ENCODE peak calls at places on chromosomes 4 and X, in eight cellular contexts. C, B, P, K, D, F, N and E are unnamed samples.

GRCh38 chr4:128461300-128462103 is 173.9 kb upstream of the PGRMC2 start:
- DNase-seq in C (peak), B (no peak), P (no peak), K (peak), D (no peak), F (peak), N (no peak), E (no peak)

GRCh38 chrX:86137071-86137470 is 11.2 kb upstream of the DACH2 start:
- DNase-seq in C (no peak), B (no peak), P (no peak), K (no peak), D (no peak), F (no peak), N (no peak), E (no peak)

GRCh38 chrX:105451426-105451825 is 230.9 kb upstream of the TEX13A start:
- DNase-seq in C (no peak), B (no peak), P (no peak), K (no peak), D (no peak), F (no peak), N (no peak), E (no peak)

GRCh38 chr4:56958111-56958517 is 19.3 kb downstream of the NOA1 start:
- DNase-seq in C (peak), B (peak), P (peak), K (no peak), D (no peak), F (peak), N (no peak), E (no peak)

GRCh38 chr4:138045036-138045435 is 197.1 kb downstream of the SLC7A11 start:
- DNase-seq in C (no peak), B (no peak), P (no peak), K (no peak), D (no peak), F (no peak), N (no peak), E (no peak)

GRCh38 chr4:98232202-98232601 is 29.0 kb upstream of the RAP1GDS1 start:
- DNase-seq in C (no peak), B (no peak), P (no peak), K (peak), D (no peak), F (no peak), N (peak), E (no peak)

GRCh38 chr4:184423003-184423686 is 51.2 kb downstream of the IRF2 start:
- DNase-seq in C (no peak), B (no peak), P (no peak), K (no peak), D (no peak), F (no peak), N (no peak), E (no peak)

GRCh38 chr4:120452006-120452405 is 385.4 kb upstream of the MAD2L1 start:
- DNase-seq in C (no peak), B (no peak), P (no peak), K (no peak), D (no peak), F (no peak), N (no peak), E (no peak)

GRCh38 chr4:76306882-76307669 is 543 bp downstream of the STBD1 start:
- DNase-seq in C (peak), B (no peak), P (peak), K (no peak), D (peak), F (peak), N (peak), E (peak)

GRCh38 chr4:182174979-182175378 is 68.2 kb upstream of the TENM3 start:
- DNase-seq in C (no peak), B (no peak), P (no peak), K (no peak), D (no peak), F (no peak), N (no peak), E (no peak)

GRCh38 chr4:185143596-185143969 is 517 bp downstream of the SLC25A4 start:
- DNase-seq in C (no peak), B (no peak), P (peak), K (no peak), D (no peak), F (peak), N (peak), E (no peak)

GRCh38 chr4:99536848-99537247 is 26.0 kb downstream of the C4orf17 start:
- DNase-seq in C (no peak), B (no peak), P (no peak), K (no peak), D (no peak), F (no peak), N (no peak), E (no peak)

GRCh38 chr4:182938213-182938645 is 21.0 kb upstream of the DCTD start:
- DNase-seq in C (no peak), B (peak), P (peak), K (no peak), D (peak), F (peak), N (peak), E (peak)

GRCh38 chrX:124325732-124326131 is 6.7 kb upstream of the TEX13D start:
- DNase-seq in C (no peak), B (no peak), P (no peak), K (no peak), D (no peak), F (no peak), N (no peak), E (no peak)

GRCh38 chrX:57918750-57919436 is 8.6 kb upstream of the ZXDA start:
- DNase-seq in C (no peak), B (no peak), P (no peak), K (no peak), D (no peak), F (no peak), N (peak), E (no peak)

GRCh38 chr4:109702950-109703663 is at the start of gene CASP6:
- DNase-seq in C (no peak), B (peak), P (peak), K (no peak), D (peak), F (peak), N (peak), E (peak)

GRCh38 chrX:97895751-97896150 is 1012.0 kb downstream of the RPA4 start:
- DNase-seq in C (peak), B (no peak), P (no peak), K (no peak), D (no peak), F (no peak), N (no peak), E (no peak)

GRCh38 chr4:114563536-114564315 is 34.9 kb upstream of the UGT8 start:
- DNase-seq in C (no peak), B (no peak), P (peak), K (no peak), D (no peak), F (no peak), N (no peak), E (no peak)

GRCh38 chr4:186727977-186728519 is 4.4 kb upstream of the FAT1 start:
- DNase-seq in C (no peak), B (no peak), P (no peak), K (no peak), D (no peak), F (no peak), N (no peak), E (peak)

GRCh38 chrX:56978172-56978571 is 17.2 kb downstream of the SPIN3 start:
- DNase-seq in C (no peak), B (no peak), P (no peak), K (no peak), D (no peak), F (no peak), N (peak), E (peak)

GRCh38 chr4:31360786-31361185 is 640.6 kb downstream of the PCDH7 start:
- DNase-seq in C (peak), B (no peak), P (no peak), K (no peak), D (no peak), F (no peak), N (no peak), E (no peak)

GRCh38 chr4:88054909-88055308 is 47.5 kb downstream of the PKD2 start:
- DNase-seq in C (no peak), B (no peak), P (no peak), K (peak), D (no peak), F (peak), N (peak), E (peak)

GRCh38 chr4:104868942-104869341 is 277.7 kb upstream of the TET2 start:
- DNase-seq in C (no peak), B (no peak), P (no peak), K (no peak), D (no peak), F (no peak), N (no peak), E (no peak)

GRCh38 chr4:83250666-83251065 is 33.9 kb downstream of the COQ2 start:
- DNase-seq in C (no peak), B (no peak), P (no peak), K (no peak), D (no peak), F (no peak), N (no peak), E (no peak)

GRCh38 chr4:27305246-27305645 is 444.6 kb downstream of the STIM2 start:
- DNase-seq in C (no peak), B (no peak), P (no peak), K (no peak), D (no peak), F (no peak), N (no peak), E (no peak)

GRCh38 chr4:71322425-71322824 is 16.4 kb upstream of the SLC4A4 start:
- DNase-seq in C (no peak), B (no peak), P (no peak), K (no peak), D (no peak), F (no peak), N (no peak), E (no peak)

GRCh38 chr4:17726911-17727310 is 54.5 kb downstream of the FAM184B start:
- DNase-seq in C (no peak), B (no peak), P (no peak), K (no peak), D (no peak), F (no peak), N (no peak), E (no peak)

GRCh38 chr4:180058731-180059215 is 2184.4 kb upstream of the TENM3 start:
- DNase-seq in C (no peak), B (no peak), P (peak), K (no peak), D (peak), F (peak), N (peak), E (peak)

GRCh38 chr4:155433636-155434360 is 57.0 kb upstream of the MAP9 start:
- DNase-seq in C (no peak), B (no peak), P (no peak), K (no peak), D (no peak), F (no peak), N (no peak), E (no peak)

GRCh38 chrX:119145241-119145653 is 17.6 kb upstream of the KIAA1210 start:
- DNase-seq in C (no peak), B (no peak), P (no peak), K (no peak), D (no peak), F (no peak), N (peak), E (peak)

GRCh38 chr4:8837181-8837811 is 34.3 kb downstream of the HMX1 start:
- DNase-seq in C (no peak), B (no peak), P (peak), K (no peak), D (no peak), F (no peak), N (no peak), E (no peak)

GRCh38 chrX:23784487-23785301 is 1.7 kb downstream of the SAT1 start:
- DNase-seq in C (peak), B (no peak), P (no peak), K (no peak), D (no peak), F (no peak), N (no peak), E (no peak)

GRCh38 chr4:56320293-56320692 is 67.0 kb downstream of the AASDH start:
- DNase-seq in C (no peak), B (no peak), P (no peak), K (no peak), D (no peak), F (no peak), N (no peak), E (no peak)

GRCh38 chr4:26087108-26087507 is 173.1 kb downstream of the SMIM20 start:
- DNase-seq in C (no peak), B (no peak), P (no peak), K (no peak), D (no peak), F (no peak), N (no peak), E (no peak)

GRCh38 chrX:77597090-77597489 is 149.9 kb downstream of the FGF16 start:
- DNase-seq in C (no peak), B (no peak), P (no peak), K (no peak), D (no peak), F (no peak), N (no peak), E (no peak)
- TF ChIP-seq CTCF in C (peak), B (no peak), P (no peak), K (no peak), D (peak), F (no peak), N (no peak), E (no peak)

GRCh38 chr4:173259310-173259709 is 74.8 kb downstream of the HMGB2 start:
- DNase-seq in C (no peak), B (no peak), P (no peak), K (no peak), D (no peak), F (no peak), N (no peak), E (no peak)
- TF ChIP-seq CTCF in C (no peak), B (no peak), P (no peak), K (no peak), D (peak), F (no peak), N (no peak), E (peak)

GRCh38 chrX:11532291-11533075 is 133.2 kb downstream of the ARHGAP6 start:
- DNase-seq in C (no peak), B (no peak), P (no peak), K (no peak), D (no peak), F (no peak), N (no peak), E (no peak)

GRCh38 chrX:11530621-11531020 is 135.1 kb downstream of the ARHGAP6 start:
- DNase-seq in C (no peak), B (no peak), P (no peak), K (no peak), D (no peak), F (no peak), N (no peak), E (no peak)

GRCh38 chrX:11528623-11529022 is 137.1 kb downstream of the ARHGAP6 start:
- DNase-seq in C (no peak), B (no peak), P (no peak), K (no peak), D (no peak), F (no peak), N (no peak), E (no peak)

GRCh38 chrX:11533211-11533651 is 132.5 kb downstream of the ARHGAP6 start:
- DNase-seq in C (peak), B (no peak), P (no peak), K (peak), D (no peak), F (no peak), N (no peak), E (no peak)

GRCh38 chrX:11531226-11531625 is 134.5 kb downstream of the ARHGAP6 start:
- DNase-seq in C (no peak), B (no peak), P (no peak), K (no peak), D (no peak), F (no peak), N (no peak), E (no peak)
- TF ChIP-seq CTCF in C (peak), B (no peak), P (no peak), K (no peak), D (peak), F (no peak), N (no peak), E (no peak)

GRCh38 chr4:40264497-40264896 is 67.7 kb downstream of the RHOH start:
- DNase-seq in C (no peak), B (no peak), P (no peak), K (no peak), D (no peak), F (no peak), N (no peak), E (no peak)
- TF ChIP-seq CTCF in C (no peak), B (no peak), P (no peak), K (no peak), D (no peak), F (no peak), N (no peak), E (no peak)

DNA sequence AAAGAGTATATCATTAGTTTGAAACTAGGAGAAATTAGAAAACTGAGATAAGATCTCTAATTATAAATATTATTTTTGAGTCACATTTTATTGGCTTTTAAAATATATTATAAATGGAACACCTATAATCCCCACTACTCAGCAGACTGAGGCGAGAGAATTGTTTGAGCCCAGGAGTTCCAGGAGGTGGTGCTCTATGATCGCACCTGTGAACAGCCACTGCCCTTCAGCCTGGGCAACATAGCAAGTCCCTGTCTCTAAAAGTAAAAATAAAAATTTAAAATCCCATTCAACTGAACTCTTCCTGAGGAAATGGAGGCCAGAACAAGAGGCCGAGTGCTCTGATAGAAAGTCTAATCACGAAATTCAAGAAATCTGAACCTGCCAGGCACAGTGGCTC is 6.3 kb upstream of the C4orf36 start:
- DNase-seq in C (no peak), B (no peak), P (no peak), K (no peak), D (no peak), F (no peak), N (no peak), E (no peak)
- TF ChIP-seq CTCF in C (peak), B (no peak), P (no peak), K (no peak), D (peak), F (no peak), N (no peak), E (no peak)

GRCh38 chrX:72572248-72573157 is at the start of gene HDAC8:
- DNase-seq in C (peak), B (peak), P (peak), K (peak), D (peak), F (peak), N (peak), E (peak)

GRCh38 chrX:72568406-72569092 is 4.1 kb downstream of the HDAC8 start:
- DNase-seq in C (peak), B (no peak), P (no peak), K (no peak), D (no peak), F (no peak), N (no peak), E (no peak)

GRCh38 chrX:72566448-72566847 is 6.2 kb downstream of the HDAC8 start:
- DNase-seq in C (no peak), B (no peak), P (no peak), K (no peak), D (no peak), F (no peak), N (no peak), E (no peak)

GRCh38 chrX:72573158-72573511 is 492 bp upstream of the HDAC8 start:
- DNase-seq in C (no peak), B (no peak), P (no peak), K (no peak), D (no peak), F (no peak), N (no peak), E (no peak)

GRCh38 chrX:72569786-72570185 is 2.9 kb downstream of the HDAC8 start:
- DNase-seq in C (peak), B (no peak), P (no peak), K (no peak), D (no peak), F (no peak), N (peak), E (no peak)
- TF ChIP-seq CTCF in C (peak), B (no peak), P (no peak), K (no peak), D (no peak), F (no peak), N (no peak), E (no peak)

GRCh38 chr4:112077743-112078142 is 67.5 kb upstream of the FAM241A start:
- DNase-seq in C (no peak), B (no peak), P (no peak), K (no peak), D (no peak), F (no peak), N (no peak), E (no peak)

GRCh38 chr4:112073201-112073600 is 72.1 kb upstream of the FAM241A start:
- DNase-seq in C (no peak), B (no peak), P (no peak), K (no peak), D (no peak), F (no peak), N (no peak), E (no peak)

GRCh38 chr4:112075129-112075753 is 70.0 kb upstream of the FAM241A start:
- DNase-seq in C (no peak), B (no peak), P (no peak), K (peak), D (no peak), F (no peak), N (peak), E (peak)

DNA sequence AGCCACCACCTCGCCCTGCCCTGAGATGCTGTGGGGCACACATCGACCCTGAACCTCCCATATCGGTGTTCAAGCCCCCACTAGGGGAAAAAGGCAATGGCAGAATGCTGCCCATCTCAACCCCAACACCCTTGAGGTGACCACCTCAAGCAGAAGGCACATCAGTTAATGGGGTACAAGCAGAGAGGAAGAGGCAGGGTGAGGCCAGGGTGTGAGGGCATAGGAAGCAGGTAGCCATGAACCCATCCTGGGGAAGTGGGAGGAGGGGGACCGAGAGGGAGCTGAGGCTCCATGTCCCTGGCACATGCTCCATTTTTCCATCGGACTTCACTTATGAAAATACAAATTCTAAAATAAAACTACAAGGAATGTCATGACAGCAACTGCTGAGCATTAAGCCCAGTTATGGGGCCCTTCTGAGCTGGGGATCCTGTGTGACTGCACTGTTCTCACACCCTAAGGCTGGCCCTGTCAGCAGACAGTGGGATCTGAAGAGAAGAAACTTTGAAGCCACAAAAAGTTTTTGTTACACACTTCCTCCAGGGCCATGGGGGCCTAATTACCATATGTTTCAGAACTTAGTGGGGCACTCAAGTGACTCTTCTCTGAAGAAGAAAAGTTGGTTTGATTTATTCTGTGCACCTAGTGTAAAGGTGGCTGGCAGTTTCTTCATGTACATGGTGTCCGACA is 68.2 kb upstream of the FAM241A start:
- DNase-seq in C (no peak), B (no peak), P (no peak), K (no peak), D (no peak), F (no peak), N (no peak), E (no peak)
- TF ChIP-seq CTCF in C (no peak), B (no peak), P (no peak), K (no peak), D (no peak), F (no peak), N (no peak), E (no peak)

GRCh38 chr4:7815562-7815961 is 124.1 kb downstream of the AFAP1 start:
- DNase-seq in C (peak), B (no peak), P (no peak), K (no peak), D (no peak), F (no peak), N (no peak), E (no peak)
- TF ChIP-seq CTCF in C (peak), B (no peak), P (no peak), K (no peak), D (no peak), F (no peak), N (no peak), E (no peak)

GRCh38 chr4:112700679-112701078 is 63.7 kb downstream of the LARP7 start:
- DNase-seq in C (no peak), B (no peak), P (no peak), K (no peak), D (no peak), F (no peak), N (no peak), E (no peak)
- TF ChIP-seq CTCF in C (no peak), B (no peak), P (no peak), K (no peak), D (no peak), F (no peak), N (no peak), E (no peak)

GRCh38 chrX:47497274-47497673 is 14.3 kb upstream of the ZNF41 start:
- DNase-seq in C (no peak), B (no peak), P (no peak), K (no peak), D (no peak), F (no peak), N (no peak), E (no peak)
- TF ChIP-seq CTCF in C (peak), B (peak), P (no peak), K (peak), D (peak), F (peak), N (peak), E (no peak)